ENCODE peak calls at places on chromosomes 2 and 18, in nine cellular contexts. C is right lobe of liver, U is K562, J is uterus, X is lower lobe of right lung, M is brain microvascular endothelial cell, K is natural killer cell, V is fibroblast of pulmonary artery, R is lower leg skin. F is an unnamed sample.

GRCh38 chr2:230861564-230862255 is 3.0 kb upstream of the ITM2C start:
- DNase-seq in C (no peak), U (no peak), J (no peak), X (no peak), M (no peak), K (no peak), V (no peak), R (no peak), F (no peak)

GRCh38 chr2:68921646-68922045 is 31.0 kb downstream of the GKN2 start:
- DNase-seq in C (no peak), U (no peak), J (no peak), X (no peak), M (peak), K (no peak), V (peak), R (no peak), F (no peak)

GRCh38 chr2:20661028-20661980 is 5.6 kb upstream of the GDF7 start:
- DNase-seq in C (peak), U (peak), J (peak), X (peak), M (peak), K (peak), V (peak), R (peak), F (peak)

GRCh38 chr2:214382229-214382628 is 28.6 kb upstream of the VWC2L start:
- DNase-seq in C (no peak), U (no peak), J (no peak), X (no peak), M (no peak), K (no peak), V (no peak), R (no peak), F (no peak)

GRCh38 chr18:8791171-8791651 is 85.9 kb downstream of the MTCL1 start:
- DNase-seq in C (no peak), U (no peak), J (no peak), X (no peak), M (no peak), K (no peak), V (peak), R (no peak), F (no peak)

GRCh38 chr2:61181382-61182058 is 19.5 kb downstream of the C2orf74 start:
- DNase-seq in C (no peak), U (no peak), J (no peak), X (no peak), M (no peak), K (no peak), V (no peak), R (no peak), F (no peak)

GRCh38 chr2:141654311-141654710 is 476.5 kb downstream of the LRP1B start:
- DNase-seq in C (no peak), U (no peak), J (no peak), X (no peak), M (no peak), K (no peak), V (no peak), R (no peak), F (no peak)

GRCh38 chr2:27569398-27569797 is 13.4 kb upstream of the ZNF512 start:
- DNase-seq in C (no peak), U (no peak), J (no peak), X (no peak), M (no peak), K (no peak), V (no peak), R (no peak), F (no peak)

GRCh38 chr2:211103989-211104388 is 547.6 kb downstream of the CPS1 start:
- DNase-seq in C (peak), U (no peak), J (no peak), X (no peak), M (peak), K (no peak), V (peak), R (no peak), F (no peak)

GRCh38 chr2:21821697-21822227 is 698.0 kb downstream of the TDRD15 start:
- DNase-seq in C (no peak), U (no peak), J (no peak), X (no peak), M (no peak), K (no peak), V (no peak), R (no peak), F (no peak)

GRCh38 chr2:120737802-120738516 is 2.3 kb downstream of the GLI2 start:
- DNase-seq in C (no peak), U (no peak), J (no peak), X (no peak), M (no peak), K (no peak), V (no peak), R (peak), F (no peak)

GRCh38 chr2:128737546-128737826 is 418.8 kb upstream of the HS6ST1 start:
- DNase-seq in C (no peak), U (no peak), J (no peak), X (no peak), M (no peak), K (no peak), V (no peak), R (no peak), F (no peak)

GRCh38 chr18:55353391-55353790 is 234.6 kb downstream of the TCF4 start:
- DNase-seq in C (no peak), U (no peak), J (no peak), X (no peak), M (no peak), K (no peak), V (no peak), R (no peak), F (no peak)

GRCh38 chr2:77552956-77553355 is 30.8 kb upstream of the LRRTM4 start:
- DNase-seq in C (no peak), U (no peak), J (no peak), X (no peak), M (no peak), K (no peak), V (no peak), R (no peak), F (no peak)

GRCh38 chr2:217903859-217904613 is 98.8 kb downstream of the TNS1 start:
- DNase-seq in C (peak), U (no peak), J (peak), X (peak), M (peak), K (no peak), V (peak), R (peak), F (no peak)

GRCh38 chr18:10442551-10442971 is 11.9 kb upstream of the APCDD1 start:
- DNase-seq in C (no peak), U (no peak), J (no peak), X (no peak), M (no peak), K (no peak), V (no peak), R (no peak), F (no peak)
- TF ChIP-seq CTCF in C (no peak), U (no peak), J (no peak), X (peak), M (peak), K (no peak), V (no peak), R (no peak), F (no peak)

GRCh38 chr2:10864888-10865551 is 46.7 kb upstream of the KCNF1 start:
- DNase-seq in C (no peak), U (no peak), J (no peak), X (no peak), M (no peak), K (no peak), V (no peak), R (no peak), F (no peak)
- TF ChIP-seq CTCF in C (no peak), U (no peak), J (no peak), X (peak), M (peak), K (peak), V (no peak), R (no peak), F (peak)

DNA sequence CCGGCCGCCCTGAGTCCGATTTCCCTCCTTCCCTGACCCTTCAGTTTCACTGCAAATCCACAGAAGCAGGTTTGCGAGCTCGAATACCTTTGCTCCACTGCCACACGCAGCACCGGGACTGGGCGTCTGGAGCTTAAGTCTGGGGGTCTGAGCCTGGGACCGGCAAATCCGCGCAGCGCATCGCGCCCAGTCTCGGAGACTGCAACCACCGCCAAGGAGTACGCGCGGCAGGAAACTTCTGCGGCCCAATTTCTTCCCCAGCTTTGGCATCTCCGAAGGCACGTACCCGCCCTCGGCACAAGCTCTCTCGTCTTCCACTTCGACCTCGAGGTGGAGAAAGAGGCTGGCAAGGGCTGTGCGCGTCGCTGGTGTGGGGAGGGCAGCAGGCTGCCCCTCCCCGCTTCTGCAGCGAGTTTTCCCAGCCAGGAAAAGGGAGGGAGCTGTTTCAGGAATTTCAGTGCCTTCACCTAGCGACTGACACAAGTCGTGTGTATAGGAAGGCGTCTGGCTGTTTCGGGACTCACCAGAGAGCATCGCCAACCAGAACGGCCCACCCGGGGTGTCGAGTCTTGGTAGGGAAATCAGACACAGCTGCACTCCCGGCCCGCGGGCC is 4.6 kb downstream of the SIX2 start:
- DNase-seq in C (no peak), U (no peak), J (no peak), X (no peak), M (no peak), K (no peak), V (peak), R (peak), F (peak)
- TF ChIP-seq CTCF in C (no peak), U (no peak), J (no peak), X (no peak), M (no peak), K (no peak), V (no peak), R (no peak), F (no peak)

DNA sequence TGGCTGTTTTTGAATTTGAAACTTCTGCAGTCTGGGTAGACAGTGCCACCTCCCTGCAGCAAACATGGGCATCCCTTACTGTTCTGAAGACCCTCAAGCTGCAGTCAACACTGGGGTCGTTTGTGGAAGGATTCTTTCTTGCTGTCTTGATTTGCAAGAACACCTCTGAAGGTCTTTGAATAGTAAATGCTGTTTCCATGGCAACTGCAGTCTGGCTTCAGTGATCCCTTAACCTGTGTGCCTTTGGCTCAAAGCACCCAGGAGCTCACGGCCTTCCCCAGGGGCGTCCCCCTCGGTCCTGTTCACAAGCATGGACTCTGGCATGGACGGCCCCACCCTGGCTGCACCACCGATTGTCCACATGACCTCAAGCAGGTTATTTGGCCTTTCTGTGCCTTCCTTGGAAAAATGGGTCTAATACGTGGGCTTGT is 38.3 kb downstream of the LRRFIP1 start:
- DNase-seq in C (no peak), U (no peak), J (no peak), X (no peak), M (no peak), K (no peak), V (no peak), R (no peak), F (no peak)
- TF ChIP-seq CTCF in C (no peak), U (no peak), J (no peak), X (no peak), M (peak), K (no peak), V (no peak), R (no peak), F (no peak)

DNA sequence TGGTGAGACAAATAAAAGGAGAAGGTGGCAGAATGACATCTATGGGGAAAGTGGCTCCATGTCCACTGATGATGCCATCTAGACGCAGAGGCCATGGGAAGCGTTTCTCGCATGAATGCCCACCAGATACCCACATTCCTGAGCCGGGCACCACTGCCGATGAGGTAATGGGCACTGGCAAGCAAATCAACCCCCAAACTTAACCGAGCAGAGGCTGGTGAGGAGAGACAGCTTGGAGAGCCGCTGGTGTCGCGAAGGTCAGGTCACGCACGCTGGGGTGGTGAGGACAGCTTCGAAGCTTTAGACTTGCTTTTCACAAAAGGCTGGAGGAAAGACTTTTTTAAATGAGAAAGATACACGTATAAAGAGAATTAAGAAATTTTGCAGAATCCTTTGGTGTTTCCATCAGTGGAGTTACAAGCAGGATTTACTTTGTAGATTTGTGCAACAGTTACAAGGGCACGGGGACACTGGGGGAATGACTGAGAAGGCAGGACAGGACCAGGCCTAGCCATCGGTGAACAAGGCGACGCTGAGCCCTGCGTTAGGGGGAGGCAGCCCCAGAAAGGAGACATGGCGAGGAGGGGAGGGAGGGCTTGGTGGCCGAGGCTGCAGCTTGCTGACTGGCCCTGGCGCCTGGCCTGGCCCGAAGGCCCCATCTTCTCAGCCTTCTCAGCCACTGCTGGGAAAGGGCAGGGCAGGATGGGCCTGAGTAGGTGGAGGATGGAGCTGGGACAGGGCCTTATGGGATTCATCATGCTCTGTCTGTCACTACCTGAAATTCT is 83.9 kb upstream of the HDAC4 start:
- DNase-seq in C (no peak), U (no peak), J (no peak), X (no peak), M (no peak), K (no peak), V (no peak), R (no peak), F (no peak)
- TF ChIP-seq CTCF in C (no peak), U (no peak), J (no peak), X (no peak), M (no peak), K (no peak), V (no peak), R (no peak), F (no peak)

DNA sequence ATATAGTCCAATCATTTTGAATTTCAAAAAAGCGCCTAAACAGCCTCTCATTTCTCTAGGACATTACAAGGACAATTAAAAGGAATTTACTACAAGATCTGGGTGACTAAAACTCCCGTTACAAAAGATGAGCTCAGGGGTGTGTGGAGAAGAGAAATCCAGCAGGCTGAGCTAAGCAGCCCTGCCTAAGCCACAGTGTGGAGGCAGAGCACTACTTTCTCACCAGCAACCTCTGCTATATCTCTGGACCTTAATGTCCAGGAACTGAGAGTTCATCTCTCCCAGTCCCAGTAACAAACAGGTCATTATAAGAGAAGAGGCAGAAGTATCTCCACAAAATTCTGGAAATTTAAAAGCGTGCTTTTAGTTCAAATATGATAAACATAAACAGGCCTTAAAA is 18.9 kb upstream of the ANKRD62 start:
- DNase-seq in C (no peak), U (no peak), J (no peak), X (no peak), M (peak), K (no peak), V (peak), R (no peak), F (no peak)
- TF ChIP-seq CTCF in C (no peak), U (peak), J (no peak), X (no peak), M (peak), K (no peak), V (peak), R (no peak), F (no peak)

DNA sequence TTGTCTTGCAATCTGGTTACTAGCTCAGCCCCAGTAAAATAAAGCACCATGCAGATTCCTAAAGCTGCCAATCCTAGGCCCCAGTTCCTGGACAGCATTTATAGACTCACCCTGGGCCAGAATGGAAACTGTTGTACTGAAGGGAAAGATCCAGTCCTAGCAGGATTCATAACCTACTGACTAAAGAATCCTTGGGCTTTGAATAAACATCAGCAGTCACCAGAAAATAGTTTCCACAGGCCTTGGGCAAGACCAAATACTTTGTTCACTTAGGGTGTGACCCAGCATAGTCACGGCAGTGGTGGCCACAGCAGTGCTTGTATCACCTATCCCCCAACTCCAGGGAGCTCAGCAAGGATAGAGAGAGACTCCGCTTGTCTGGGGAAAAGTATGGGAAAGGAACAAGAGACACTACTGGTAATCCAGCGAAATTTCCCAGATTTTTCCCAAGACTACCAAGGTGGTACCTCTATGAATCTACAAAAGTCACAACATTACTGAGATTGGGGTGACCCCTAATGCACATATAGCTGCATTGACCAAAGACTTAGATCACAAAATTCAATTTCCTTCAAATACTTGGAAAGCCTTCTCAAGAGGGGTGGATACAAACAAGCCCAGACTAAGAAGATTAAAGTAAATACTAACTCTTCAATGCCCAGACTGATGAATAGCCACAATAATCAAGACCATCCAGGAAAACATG is 748.1 kb upstream of the LRATD1 start:
- DNase-seq in C (no peak), U (no peak), J (no peak), X (no peak), M (no peak), K (no peak), V (peak), R (no peak), F (no peak)
- TF ChIP-seq CTCF in C (no peak), U (no peak), J (no peak), X (no peak), M (no peak), K (no peak), V (no peak), R (no peak), F (no peak)

DNA sequence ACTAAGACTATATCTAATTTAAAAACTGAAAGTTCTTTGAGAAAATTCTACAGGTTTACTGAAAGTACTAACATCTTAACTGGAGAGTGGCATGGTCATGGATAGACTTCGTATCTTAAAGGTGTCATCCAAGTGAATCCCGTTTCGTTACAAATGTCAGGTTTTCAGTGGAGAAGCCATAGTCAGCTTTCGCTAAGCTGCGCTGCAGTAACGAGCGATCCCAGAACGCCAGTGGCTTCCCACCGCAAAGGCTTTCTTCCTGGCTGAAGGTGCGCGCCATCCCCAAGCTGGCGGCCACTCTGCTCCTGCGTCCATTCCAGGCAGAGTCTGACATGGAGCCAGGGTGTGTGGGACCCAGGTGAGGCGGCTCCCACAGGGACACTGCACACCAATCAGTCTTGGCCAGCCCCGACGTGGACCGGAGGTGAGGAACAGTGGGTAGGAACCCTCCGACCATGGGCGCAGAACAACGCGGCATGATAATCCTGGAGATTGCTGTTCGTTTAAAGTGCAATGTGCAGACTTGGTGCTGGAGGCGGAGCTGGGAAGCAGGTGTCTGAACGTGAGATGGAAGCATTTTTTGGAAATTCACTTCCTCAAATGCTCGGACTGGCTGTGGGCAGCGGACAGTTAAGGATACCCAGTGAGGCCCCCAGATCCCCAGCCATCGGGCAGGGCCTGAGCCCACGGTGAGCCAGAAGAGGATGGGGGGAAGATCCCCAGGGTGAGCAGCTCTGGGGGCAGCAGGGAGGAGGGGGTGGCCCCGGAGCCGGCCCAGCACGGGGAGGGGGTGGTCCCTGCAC is 27.8 kb upstream of the KCNG2 start:
- DNase-seq in C (peak), U (no peak), J (no peak), X (no peak), M (no peak), K (no peak), V (no peak), R (peak), F (no peak)
- TF ChIP-seq CTCF in C (no peak), U (no peak), J (no peak), X (no peak), M (no peak), K (no peak), V (no peak), R (no peak), F (no peak)

GRCh38 chr18:74290831-74291770 is 662 bp downstream of the CYB5A start:
- DNase-seq in C (no peak), U (no peak), J (peak), X (peak), M (no peak), K (no peak), V (peak), R (no peak), F (no peak)
- TF ChIP-seq CTCF in C (no peak), U (no peak), J (no peak), X (peak), M (peak), K (peak), V (no peak), R (no peak), F (no peak)

DNA sequence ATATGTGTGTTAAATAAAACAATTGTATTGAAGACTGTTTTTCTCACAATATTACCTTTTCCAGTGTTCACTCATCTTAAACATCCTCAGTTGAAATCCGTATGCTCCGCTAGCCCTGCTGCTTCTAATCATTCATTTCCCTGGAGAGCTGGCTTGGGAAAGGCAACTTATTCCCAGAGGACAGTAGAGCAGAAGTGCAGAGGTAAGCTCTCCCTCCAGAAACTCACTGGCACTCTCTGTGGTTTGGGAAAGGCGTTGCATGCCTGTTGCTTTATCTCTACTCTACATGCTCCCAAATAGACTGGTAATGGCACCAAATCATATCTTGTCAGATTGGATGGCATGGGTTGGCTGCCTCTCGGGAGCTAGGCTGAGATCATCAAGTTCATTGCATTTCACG is 117.1 kb upstream of the BOD1L2 start:
- DNase-seq in C (no peak), U (no peak), J (no peak), X (no peak), M (no peak), K (no peak), V (no peak), R (no peak), F (no peak)
- TF ChIP-seq CTCF in C (peak), U (no peak), J (no peak), X (no peak), M (peak), K (no peak), V (peak), R (no peak), F (no peak)

F was measured in glutamatergic neuron.